ENCODE peak calls at places on chromosomes 2 and 18, in four cellular contexts. W is OCI-LY7, M is NCI-H82, B is amniotic stem cell. V is an unnamed sample.

GRCh38 chr2:31037058-31037457 is 101.2 kb downstream of the GALNT14 start:
- DNase-seq in W (peak; percentile 13), M (no peak), B (no peak), V (no peak)

GRCh38 chr2:11955883-11956282 is 209.5 kb downstream of the LPIN1 start:
- DNase-seq in W (no peak), M (peak; percentile 36), B (no peak), V (no peak)

GRCh38 chr2:127007652-127008051 is 99.3 kb downstream of the BIN1 start:
- DNase-seq in W (no peak), M (no peak), B (peak; percentile 2), V (no peak)

GRCh38 chr2:241417626-241418025 is 61.5 kb downstream of the FARP2 start:
- DNase-seq in W (no peak), M (no peak), B (no peak), V (no peak)

GRCh38 chr18:45335644-45336043 is 279.6 kb upstream of the SLC14A2 start:
- DNase-seq in W (no peak), M (no peak), B (no peak), V (peak; percentile 16)

GRCh38 chr2:65076345-65076710 is 20.1 kb downstream of the CEP68 start:
- DNase-seq in W (no peak), M (no peak), B (no peak), V (no peak)

GRCh38 chr2:211928186-211928585 is 610.4 kb downstream of the ERBB4 start:
- DNase-seq in W (no peak), M (no peak), B (no peak), V (no peak)

GRCh38 chr2:150051004-150051403 is 436.5 kb downstream of the RND3 start:
- DNase-seq in W (no peak), M (no peak), B (no peak), V (no peak)

GRCh38 chr18:5251117-5251516 is 44.4 kb downstream of the ZBTB14 start:
- DNase-seq in W (no peak), M (no peak), B (no peak), V (no peak)

GRCh38 chr2:127219716-127220090 is 396 bp downstream of the CYP27C1 start:
- DNase-seq in W (no peak), M (peak; percentile 55), B (no peak), V (no peak)

GRCh38 chr2:48339451-48339850 is 190.5 kb upstream of the STON1 start:
- DNase-seq in W (no peak), M (no peak), B (no peak), V (no peak)

GRCh38 chr2:219701847-219702634 is 74.6 kb downstream of the SLC4A3 start:
- DNase-seq in W (no peak), M (peak; percentile 34), B (no peak), V (no peak)

GRCh38 chr2:56130463-56131070 is 53.2 kb upstream of the CCDC85A start:
- DNase-seq in W (peak; percentile 8), M (peak; percentile 74), B (peak; percentile 3), V (no peak)

GRCh38 chr2:214765180-214765579 is 44.3 kb downstream of the BARD1 start:
- DNase-seq in W (no peak), M (no peak), B (no peak), V (no peak)

GRCh38 chr2:222358876-222359275 is 60.1 kb upstream of the PAX3 start:
- DNase-seq in W (no peak), M (no peak), B (no peak), V (no peak)

GRCh38 chr2:172336681-172337080 is 90.7 kb upstream of the ITGA6 start:
- DNase-seq in W (no peak), M (no peak), B (no peak), V (no peak)

GRCh38 chr2:48144777-48145176 is 238.5 kb upstream of the FBXO11 start:
- DNase-seq in W (no peak), M (peak; percentile 56), B (no peak), V (no peak)

GRCh38 chr18:9475643-9476580 is 599 bp downstream of the RALBP1 start:
- DNase-seq in W (peak; percentile 69), M (peak; percentile 51), B (peak; percentile 12), V (no peak)

GRCh38 chr18:63980896-63981454 is 11.1 kb downstream of the SERPINB8 start:
- DNase-seq in W (no peak), M (no peak), B (no peak), V (no peak)

GRCh38 chr2:175166216-175166824 is 1.7 kb downstream of the ATF2 start:
- DNase-seq in W (no peak), M (no peak), B (no peak), V (no peak)

GRCh38 chr2:96273763-96274162 is 7.7 kb downstream of the CIAO1 start:
- DNase-seq in W (no peak), M (no peak), B (no peak), V (no peak)

GRCh38 chr18:27839141-27839540 is 337.8 kb downstream of the CDH2 start:
- DNase-seq in W (no peak), M (no peak), B (peak; percentile 27), V (no peak)

GRCh38 chr18:25876334-25876979 is 214.0 kb downstream of the SS18 start:
- DNase-seq in W (no peak), M (no peak), B (no peak), V (no peak)

GRCh38 chr2:79876430-79876829 is 363.6 kb downstream of the CTNNA2 start:
- DNase-seq in W (peak; percentile 5), M (peak; percentile 66), B (no peak), V (no peak)

GRCh38 chr2:236917164-236917563 is 168.5 kb upstream of the COPS8 start:
- DNase-seq in W (no peak), M (no peak), B (no peak), V (no peak)

GRCh38 chr2:68420254-68420910 is 46.7 kb downstream of the FBXO48 start:
- DNase-seq in W (peak; percentile 72), M (no peak), B (no peak), V (no peak)

GRCh38 chr2:200025717-200026116 is 70.3 kb downstream of the MAIP1 start:
- DNase-seq in W (no peak), M (no peak), B (no peak), V (no peak)

GRCh38 chr2:70703900-70704549 is 64.0 kb downstream of the ADD2 start:
- DNase-seq in W (no peak), M (no peak), B (no peak), V (no peak)

GRCh38 chr18:59300676-59301285 is 17.7 kb downstream of the CPLX4 start:
- DNase-seq in W (no peak), M (no peak), B (no peak), V (no peak)

GRCh38 chr2:172223601-172224054 is 120.9 kb upstream of the DLX2 start:
- DNase-seq in W (no peak), M (no peak), B (no peak), V (peak; percentile 40)

GRCh38 chr2:176127769-176128072 is 1.8 kb upstream of the HOXD8 start:
- DNase-seq in W (no peak), M (no peak), B (no peak), V (no peak)

GRCh38 chr2:241617431-241618154 is 19.4 kb downstream of the THAP4 start:
- DNase-seq in W (peak; percentile 80), M (peak; percentile 21), B (no peak), V (peak; percentile 49)